ENCODE peak calls at places on chromosome 14, in seven cellular contexts. R is astrocyte, X is GM12865, L is cardiac muscle cell, T is transverse colon, U is stomach, Y is bronchial epithelial cell. E is an unnamed sample.

GRCh38 chr14:68814376-68815287 is 21.8 kb upstream of the ZFP36L1 start:
- DNase-seq in U (no peak), Y (no peak), T (peak; percentile 59), R (peak; percentile 59), L (peak; percentile 66), X (peak; percentile 82), E (peak; percentile 90)

GRCh38 chr14:77409131-77409533 is 14.2 kb downstream of the NOXRED1 start:
- DNase-seq in R (no peak), Y (peak; percentile 35), U (no peak), X (peak; percentile 51), L (peak; percentile 65), T (peak; percentile 8), E (no peak)

GRCh38 chr14:41349289-41349910 is 257.3 kb upstream of the LRFN5 start:
- DNase-seq in X (no peak), T (no peak), U (no peak), L (no peak), R (no peak), Y (no peak), E (no peak)

GRCh38 chr14:54901380-54902142 is 1.1 kb downstream of the GCH1 start:
- DNase-seq in R (no peak), U (no peak), Y (no peak), T (peak; percentile 29), L (no peak), X (peak; percentile 14), E (peak; percentile 49)

GRCh38 chr14:75147423-75148071 is 20.7 kb upstream of the NEK9 start:
- DNase-seq in T (peak; percentile 53), X (no peak), L (peak; percentile 99), U (peak; percentile 69), Y (peak; percentile 46), R (peak; percentile 91), E (peak; percentile 75)

GRCh38 chr14:78593949-78594348 is 423.8 kb downstream of the NRXN3 start:
- DNase-seq in U (no peak), R (no peak), L (no peak), Y (no peak), T (no peak), X (no peak), E (no peak)

GRCh38 chr14:98227000-98227726 is 1044.8 kb downstream of the BCL11B start:
- DNase-seq in U (no peak), T (no peak), L (no peak), Y (no peak), R (no peak), X (peak; percentile 98), E (no peak)

GRCh38 chr14:58078068-58078467 is 73.9 kb downstream of the ARMH4 start:
- DNase-seq in R (peak; percentile 89), X (no peak), U (no peak), T (no peak), Y (peak; percentile 84), L (peak; percentile 60), E (no peak)

GRCh38 chr14:68377459-68377858 is 415.4 kb downstream of the ZFP36L1 start:
- DNase-seq in Y (no peak), L (peak; percentile 81), U (no peak), R (peak; percentile 70), X (peak; percentile 44), T (peak; percentile 76), E (peak; percentile 86)

GRCh38 chr14:22656945-22657711 is 13.0 kb upstream of the OR6J1 start:
- DNase-seq in L (peak; percentile 93), U (no peak), X (no peak), Y (no peak), R (peak; percentile 56), T (no peak), E (no peak)

GRCh38 chr14:79840068-79840467 is 371.2 kb downstream of the DIO2 start:
- DNase-seq in R (no peak), T (no peak), L (peak; percentile 11), U (no peak), X (no peak), Y (no peak), E (no peak)

GRCh38 chr14:68552075-68552474 is 240.8 kb downstream of the ZFP36L1 start:
- DNase-seq in Y (no peak), U (no peak), R (no peak), L (no peak), T (no peak), X (no peak), E (peak; percentile 27)

GRCh38 chr14:100065161-100065871 is at the start of gene EVL:
- DNase-seq in R (no peak), U (peak; percentile 52), T (peak; percentile 71), X (peak; percentile 92), Y (no peak), L (no peak), E (peak; percentile 93)
- H3K4me3 ChIP-seq in R (no peak within 1 kb of the TSS), U (peak within 1 kb of the TSS; percentile 30), T (no peak within 1 kb of the TSS), X (peak within 1 kb of the TSS; percentile 68), Y (no peak within 1 kb of the TSS), L (no peak within 1 kb of the TSS), E (peak within 1 kb of the TSS; percentile 51)

GRCh38 chr14:65549429-65549828 is 136.9 kb downstream of the FUT8 start:
- DNase-seq in T (no peak), Y (no peak), U (no peak), R (no peak), L (no peak), X (no peak), E (no peak)
- TF ChIP-seq CTCF in T (no peak), Y (no peak), U (no peak), R (no peak), L (no peak), X (no peak), E (no peak)

DNA sequence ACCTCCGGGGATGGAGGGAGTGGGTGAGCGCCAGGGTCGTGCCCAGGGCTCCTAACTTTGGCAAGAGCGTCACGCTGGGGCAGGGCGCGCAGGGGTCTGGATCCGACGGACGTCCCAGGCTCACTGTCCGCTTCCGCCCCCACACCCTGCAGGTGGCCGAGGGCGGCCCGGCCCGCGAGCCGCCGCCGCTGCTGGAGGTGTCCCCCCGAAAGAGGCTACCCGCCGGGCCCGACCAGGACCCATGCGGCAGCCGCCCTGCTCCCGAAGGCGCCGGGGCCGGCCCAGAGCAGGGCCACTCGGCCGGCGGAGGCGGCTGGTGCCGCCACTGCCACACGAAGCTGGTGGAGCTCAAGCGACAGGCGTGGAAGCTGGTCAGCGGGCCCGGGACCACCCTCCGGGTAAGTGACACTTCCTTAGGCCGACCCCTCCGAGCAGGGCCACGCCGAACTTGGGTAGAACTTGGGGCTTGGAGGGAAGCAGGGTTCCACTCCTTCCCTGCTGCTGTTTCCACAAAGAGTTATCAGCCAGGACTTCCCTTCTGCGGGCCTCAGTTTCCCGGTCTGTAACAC is 588 bp downstream of the KIF26A start:
- DNase-seq in R (no peak), T (no peak), Y (no peak), L (no peak), X (no peak), U (no peak), E (peak; percentile 47)
- H3K4me3 ChIP-seq in R (no peak overlapping the region), T (peak overlapping the region; percentile 51), Y (no peak overlapping the region), L (peak overlapping the region; percentile 75), X (no peak overlapping the region), U (peak overlapping the region; percentile 63), E (peak overlapping the region; percentile 50)

DNA sequence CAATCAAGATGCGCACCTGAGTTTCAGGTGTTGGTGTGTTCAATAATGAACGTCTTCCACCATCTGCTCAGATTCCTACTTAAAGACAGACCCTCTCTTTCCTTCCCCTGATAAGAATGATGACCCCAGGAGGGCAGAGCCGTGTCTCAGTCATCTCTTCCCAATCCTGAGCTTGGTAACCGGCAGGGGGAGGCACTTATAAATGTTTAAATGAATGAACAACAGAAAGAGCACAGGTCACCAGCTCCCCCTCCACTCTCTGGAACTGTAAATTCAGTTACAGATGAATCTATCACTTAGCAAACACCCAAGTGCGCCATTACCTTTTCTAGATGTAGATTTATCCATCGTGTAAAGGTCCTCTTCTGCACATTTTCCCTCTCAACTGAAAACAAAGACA is 72.4 kb upstream of the DICER1 start:
- DNase-seq in Y (no peak), R (no peak), L (no peak), T (no peak), X (no peak), U (no peak), E (no peak)
- TF ChIP-seq CTCF in Y (peak; percentile 1), R (no peak), L (peak; percentile 5), T (no peak), X (no peak), U (no peak), E (no peak)

DNA sequence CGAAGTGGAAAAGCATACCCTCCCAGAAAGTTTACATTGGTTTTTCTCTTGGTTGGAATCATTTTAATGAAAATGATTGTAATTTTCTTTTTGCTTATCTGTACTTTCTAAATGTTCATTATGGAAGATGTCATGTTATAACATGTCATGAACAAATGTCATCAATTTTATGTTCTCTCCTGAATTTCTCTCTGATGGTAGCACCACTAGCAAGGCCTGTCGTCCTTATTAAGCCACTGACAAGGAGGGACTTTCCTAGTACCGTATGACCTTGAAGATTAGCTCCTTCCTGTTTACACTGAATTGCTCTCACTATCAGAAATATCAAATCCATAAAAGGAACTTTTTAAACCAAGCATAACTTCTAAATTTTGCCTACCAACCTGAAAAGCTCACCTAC is 99.0 kb downstream of the ESR2 start:
- DNase-seq in R (no peak), X (peak; percentile 71), L (no peak), U (no peak), T (no peak), Y (no peak), E (no peak)
- H3K4me3 ChIP-seq in R (no peak overlapping the region), X (no peak overlapping the region), L (no peak overlapping the region), U (no peak overlapping the region), T (no peak overlapping the region), Y (no peak overlapping the region), E (no peak overlapping the region)

E was measured in Peyer's patch.